ENCODE peak calls at places on chromosome 2, in eight cellular contexts. One of them, this sample, is unnamed.

GRCh38 chr2:71462056-71462605 is 8.8 kb downstream of the DYSF start:
- DNase-seq in GM23248: no peak
- DNase-seq in MM.1S: no peak
- DNase-seq in GM12878: no peak
- DNase-seq in HCT116: no peak
- DNase-seq in fibroblast of lung: no peak
- DNase-seq in GM23338: no peak
- DNase-seq in PC-3: no peak
- DNase-seq in this sample: no peak

GRCh38 chr2:79972661-79973060 is 331.9 kb downstream of the LRRTM1 start:
- DNase-seq in GM23338: no peak
- DNase-seq in GM12878: no peak
- DNase-seq in MM.1S: no peak
- DNase-seq in HCT116: no peak
- DNase-seq in PC-3: no peak
- DNase-seq in fibroblast of lung: no peak
- DNase-seq in GM23248: no peak
- DNase-seq in this sample: no peak

GRCh38 chr2:214575030-214575949 is 164.4 kb downstream of the VWC2L start:
- DNase-seq in GM12878: no peak
- DNase-seq in MM.1S: no peak
- DNase-seq in GM23338: no peak
- DNase-seq in GM23248: no peak
- DNase-seq in PC-3: peak
- DNase-seq in fibroblast of lung: no peak
- DNase-seq in HCT116: no peak
- DNase-seq in this sample: no peak

GRCh38 chr2:219119422-219120043 is 41.1 kb downstream of the NHEJ1 start:
- DNase-seq in MM.1S: peak
- DNase-seq in GM12878: peak
- DNase-seq in PC-3: peak
- DNase-seq in HCT116: peak
- DNase-seq in GM23338: peak
- DNase-seq in fibroblast of lung: peak
- DNase-seq in GM23248: peak
- DNase-seq in this sample: no peak

GRCh38 chr2:217451634-217452033 is 551.2 kb downstream of the TNS1 start:
- DNase-seq in GM12878: no peak
- DNase-seq in GM23248: peak
- DNase-seq in GM23338: no peak
- DNase-seq in fibroblast of lung: peak
- DNase-seq in PC-3: peak
- DNase-seq in HCT116: no peak
- DNase-seq in MM.1S: no peak
- DNase-seq in this sample: no peak

GRCh38 chr2:148130571-148130970 is 109.7 kb downstream of the MBD5 start:
- DNase-seq in fibroblast of lung: peak
- DNase-seq in MM.1S: no peak
- DNase-seq in GM23338: peak
- DNase-seq in GM23248: peak
- DNase-seq in PC-3: no peak
- DNase-seq in HCT116: no peak
- DNase-seq in GM12878: no peak
- DNase-seq in this sample: no peak

GRCh38 chr2:57776916-57777315 is 269.7 kb upstream of the VRK2 start:
- DNase-seq in PC-3: no peak
- DNase-seq in fibroblast of lung: no peak
- DNase-seq in MM.1S: no peak
- DNase-seq in HCT116: no peak
- DNase-seq in GM23248: no peak
- DNase-seq in GM12878: no peak
- DNase-seq in GM23338: no peak
- DNase-seq in this sample: no peak

GRCh38 chr2:69054431-69054830 is 41.5 kb downstream of the ANTXR1 start:
- DNase-seq in PC-3: no peak
- DNase-seq in GM12878: peak
- DNase-seq in HCT116: no peak
- DNase-seq in GM23248: peak
- DNase-seq in GM23338: no peak
- DNase-seq in fibroblast of lung: peak
- DNase-seq in MM.1S: no peak
- DNase-seq in this sample: no peak

GRCh38 chr2:132824716-132825115 is 154.7 kb upstream of the LYPD1 start:
- DNase-seq in GM23338: no peak
- DNase-seq in GM12878: no peak
- DNase-seq in fibroblast of lung: peak
- DNase-seq in PC-3: peak
- DNase-seq in MM.1S: no peak
- DNase-seq in HCT116: no peak
- DNase-seq in GM23248: peak
- DNase-seq in this sample: no peak

GRCh38 chr2:28620801-28621171 is 124.9 kb downstream of the PLB1 start:
- DNase-seq in GM12878: no peak
- DNase-seq in fibroblast of lung: no peak
- DNase-seq in MM.1S: no peak
- DNase-seq in PC-3: no peak
- DNase-seq in HCT116: no peak
- DNase-seq in GM23248: no peak
- DNase-seq in GM23338: no peak
- DNase-seq in this sample: no peak

GRCh38 chr2:126586321-126586720 is 69.6 kb upstream of the GYPC start:
- DNase-seq in PC-3: no peak
- DNase-seq in GM23248: no peak
- DNase-seq in GM23338: no peak
- DNase-seq in fibroblast of lung: no peak
- DNase-seq in GM12878: no peak
- DNase-seq in MM.1S: no peak
- DNase-seq in HCT116: no peak
- DNase-seq in this sample: no peak

GRCh38 chr2:26161926-26162325 is 11.0 kb upstream of the GAREM2 start:
- DNase-seq in HCT116: no peak
- DNase-seq in GM12878: no peak
- DNase-seq in GM23248: no peak
- DNase-seq in GM23338: no peak
- DNase-seq in fibroblast of lung: no peak
- DNase-seq in MM.1S: no peak
- DNase-seq in PC-3: no peak
- DNase-seq in this sample: no peak

GRCh38 chr2:27262379-27263286 is at the start of gene SLC30A3:
- DNase-seq in GM12878: no peak
- DNase-seq in GM23338: peak
- DNase-seq in GM23248: peak
- DNase-seq in MM.1S: peak
- DNase-seq in HCT116: peak
- DNase-seq in fibroblast of lung: peak
- DNase-seq in PC-3: no peak
- DNase-seq in this sample: no peak
- TF ChIP-seq EZH2 in GM12878: no peak
- TF ChIP-seq EZH2 in GM23338: no peak
- TF ChIP-seq EZH2 in GM23248: peak
- TF ChIP-seq EZH2 in MM.1S: peak
- TF ChIP-seq EZH2 in HCT116: no peak
- TF ChIP-seq EZH2 in fibroblast of lung: peak
- TF ChIP-seq EZH2 in PC-3: peak
- TF ChIP-seq EZH2 in this sample: peak

GRCh38 chr2:98346259-98347236 is at the start of gene CNGA3:
- DNase-seq in PC-3: no peak
- DNase-seq in GM23338: peak
- DNase-seq in fibroblast of lung: peak
- DNase-seq in GM23248: peak
- DNase-seq in HCT116: no peak
- DNase-seq in GM12878: no peak
- DNase-seq in MM.1S: no peak
- DNase-seq in this sample: no peak

GRCh38 chr2:98350411-98350810 is 4.2 kb downstream of the CNGA3 start:
- DNase-seq in HCT116: no peak
- DNase-seq in PC-3: no peak
- DNase-seq in GM12878: no peak
- DNase-seq in GM23338: no peak
- DNase-seq in fibroblast of lung: no peak
- DNase-seq in MM.1S: no peak
- DNase-seq in GM23248: peak
- DNase-seq in this sample: no peak

GRCh38 chr2:98348066-98348561 is 1.9 kb downstream of the CNGA3 start:
- DNase-seq in fibroblast of lung: no peak
- DNase-seq in GM12878: no peak
- DNase-seq in PC-3: no peak
- DNase-seq in HCT116: no peak
- DNase-seq in GM23338: peak
- DNase-seq in GM23248: peak
- DNase-seq in MM.1S: no peak
- DNase-seq in this sample: no peak

GRCh38 chr2:98343371-98343770 is 2.9 kb upstream of the CNGA3 start:
- DNase-seq in fibroblast of lung: no peak
- DNase-seq in GM12878: no peak
- DNase-seq in MM.1S: no peak
- DNase-seq in HCT116: no peak
- DNase-seq in GM23248: no peak
- DNase-seq in GM23338: no peak
- DNase-seq in PC-3: no peak
- DNase-seq in this sample: no peak

DNA sequence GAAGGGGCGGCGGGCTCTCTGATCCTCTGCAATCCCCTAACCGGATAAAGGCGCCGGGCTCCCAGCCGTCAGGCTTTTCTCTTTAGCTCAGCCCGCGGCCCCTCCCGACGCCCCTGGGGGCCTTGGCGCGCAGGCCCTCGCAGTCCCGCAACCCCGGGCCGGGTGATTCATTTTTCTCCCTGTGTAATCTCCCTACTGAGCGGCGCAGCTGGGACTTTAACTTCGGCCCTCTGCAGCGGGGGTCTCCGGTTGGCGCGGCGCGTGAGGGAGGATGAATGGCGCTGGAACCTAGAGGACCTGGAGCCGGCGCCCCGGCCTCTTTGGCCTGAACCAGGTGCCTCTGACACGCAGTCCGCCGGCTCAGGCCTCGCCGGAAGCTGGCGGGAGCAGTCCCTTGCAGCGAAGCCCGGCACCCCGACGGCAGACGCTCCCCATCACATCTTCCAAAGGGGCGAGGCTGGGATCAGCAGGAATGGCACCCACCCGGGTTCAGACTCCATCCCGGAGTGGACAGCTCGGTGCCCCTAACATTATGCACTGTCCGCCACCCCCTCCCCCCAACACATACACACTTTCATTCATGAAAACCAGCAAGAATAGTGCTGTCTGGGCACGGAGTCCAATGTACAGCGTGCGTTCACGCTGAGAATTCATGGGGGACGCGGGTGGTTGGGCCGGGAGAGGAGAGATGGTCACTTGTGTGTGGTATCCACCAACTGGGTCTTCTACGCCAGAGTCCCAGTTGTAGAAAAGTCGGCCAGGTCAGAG is 1.2 kb downstream of the CNGA3 start:
- DNase-seq in MM.1S: no peak
- DNase-seq in fibroblast of lung: no peak
- DNase-seq in GM23338: peak
- DNase-seq in HCT116: no peak
- DNase-seq in GM23248: peak
- DNase-seq in PC-3: no peak
- DNase-seq in GM12878: no peak
- DNase-seq in this sample: no peak
- TF ChIP-seq EZH2 in MM.1S: no peak
- TF ChIP-seq EZH2 in fibroblast of lung: peak
- TF ChIP-seq EZH2 in GM23338: peak
- TF ChIP-seq EZH2 in HCT116: no peak
- TF ChIP-seq EZH2 in GM23248: peak
- TF ChIP-seq EZH2 in PC-3: no peak
- TF ChIP-seq EZH2 in GM12878: no peak
- TF ChIP-seq EZH2 in this sample: peak

DNA sequence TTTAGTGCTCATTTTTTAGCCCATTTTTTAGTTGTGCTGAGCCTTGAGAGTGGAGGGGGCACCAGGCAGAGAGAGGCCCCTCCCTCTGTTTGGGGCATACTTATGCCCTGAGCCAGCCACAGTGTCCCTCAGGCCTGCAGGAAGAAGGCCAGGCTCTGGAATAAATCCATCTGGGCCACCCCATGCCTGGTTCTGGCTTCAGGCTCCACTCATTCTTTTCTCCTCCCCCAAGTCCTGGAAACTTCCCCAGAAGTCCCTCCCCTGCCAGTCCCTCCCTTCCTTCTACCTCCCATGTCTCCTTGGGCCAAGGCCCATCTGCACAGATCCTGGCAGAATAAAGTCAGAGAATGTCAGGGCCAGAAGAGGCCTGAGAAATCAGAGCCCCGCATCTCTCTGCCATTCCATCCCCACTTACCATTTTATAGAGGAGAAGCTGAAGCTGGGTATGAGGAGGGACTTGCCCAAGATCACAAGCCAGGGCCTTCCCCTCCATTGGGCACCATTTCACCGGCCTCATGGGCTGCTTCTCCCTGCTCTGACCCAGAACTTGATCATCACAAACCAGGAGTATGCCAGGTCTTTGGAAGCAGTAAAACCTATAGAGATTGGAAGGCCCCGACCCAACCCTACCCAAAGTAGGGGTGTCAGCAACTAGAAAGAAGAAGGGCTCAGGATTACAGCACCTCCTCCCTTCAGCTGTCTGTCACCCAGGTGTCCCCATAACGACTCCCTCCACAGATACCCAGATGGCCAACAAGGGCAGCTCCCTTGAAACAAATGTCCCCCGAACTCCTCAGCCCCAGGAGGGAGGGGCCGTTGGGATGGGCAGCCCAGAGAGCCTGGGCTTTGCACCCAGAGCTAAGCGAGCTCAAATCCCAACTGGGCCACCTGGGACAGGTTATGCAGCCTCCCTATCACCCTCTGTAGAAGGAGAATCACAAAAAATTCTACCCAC is 108.4 kb downstream of the POLR1A start:
- DNase-seq in GM23248: peak
- DNase-seq in GM23338: no peak
- DNase-seq in HCT116: no peak
- DNase-seq in MM.1S: peak
- DNase-seq in fibroblast of lung: no peak
- DNase-seq in PC-3: no peak
- DNase-seq in GM12878: no peak
- DNase-seq in this sample: no peak
- TF ChIP-seq EZH2 in GM23248: no peak
- TF ChIP-seq EZH2 in GM23338: no peak
- TF ChIP-seq EZH2 in HCT116: no peak
- TF ChIP-seq EZH2 in MM.1S: no peak
- TF ChIP-seq EZH2 in fibroblast of lung: no peak
- TF ChIP-seq EZH2 in PC-3: no peak
- TF ChIP-seq EZH2 in GM12878: no peak
- TF ChIP-seq EZH2 in this sample: no peak

GRCh38 chr2:118848381-118849225 is 1.2 kb upstream of the EN1 start:
- DNase-seq in GM23338: peak
- DNase-seq in GM12878: no peak
- DNase-seq in GM23248: no peak
- DNase-seq in PC-3: no peak
- DNase-seq in fibroblast of lung: no peak
- DNase-seq in HCT116: no peak
- DNase-seq in MM.1S: no peak
- DNase-seq in this sample: no peak
- TF ChIP-seq EZH2 in GM23338: peak
- TF ChIP-seq EZH2 in GM12878: no peak
- TF ChIP-seq EZH2 in GM23248: no peak
- TF ChIP-seq EZH2 in PC-3: no peak
- TF ChIP-seq EZH2 in fibroblast of lung: peak
- TF ChIP-seq EZH2 in HCT116: no peak
- TF ChIP-seq EZH2 in MM.1S: no peak
- TF ChIP-seq EZH2 in this sample: peak

This sample was measured in keratinocyte.